ENCODE peak calls at places on chromosome 17, in six cellular contexts. U is A549, G is K562, B is HepG2, A is endothelial cell of umbilical vein, M is GM12878. K is an unnamed sample.

GRCh38 chr17:81142301-81143199 is 22.8 kb upstream of the PVALEF start:
- DNase-seq in U (peak), G (peak), B (peak), A (peak), M (peak), K (peak)

GRCh38 chr17:55281592-55282378 is 17.0 kb downstream of the HLF start:
- DNase-seq in U (no peak), G (no peak), B (no peak), A (no peak), M (no peak), K (no peak)

GRCh38 chr17:12089809-12090384 is 69.2 kb downstream of the MAP2K4 start:
- DNase-seq in U (peak), G (no peak), B (peak), A (peak), M (no peak), K (peak)

GRCh38 chr17:60747069-60747808 is 69.6 kb downstream of the BCAS3 start:
- DNase-seq in U (no peak), G (no peak), B (no peak), A (no peak), M (no peak), K (no peak)

GRCh38 chr17:528253-528652 is 175.6 kb upstream of the RPH3AL start:
- DNase-seq in U (no peak), G (no peak), B (no peak), A (no peak), M (no peak), K (no peak)

GRCh38 chr17:21288581-21289017 is 4.1 kb downstream of the MAP2K3 start:
- DNase-seq in U (no peak), G (no peak), B (no peak), A (no peak), M (peak), K (peak)

GRCh38 chr17:52209507-52209906 is 51.0 kb upstream of the CA10 start:
- DNase-seq in U (no peak), G (no peak), B (no peak), A (no peak), M (no peak), K (no peak)

GRCh38 chr17:75820411-75821080 is 23.7 kb downstream of the UNC13D start:
- DNase-seq in U (no peak), G (no peak), B (no peak), A (no peak), M (no peak), K (no peak)

GRCh38 chr17:14552311-14552710 is 251.4 kb downstream of the HS3ST3B1 start:
- DNase-seq in U (no peak), G (no peak), B (no peak), A (no peak), M (no peak), K (peak)

GRCh38 chr17:27848941-27849340 is 44.2 kb downstream of the LYRM9 start:
- DNase-seq in U (no peak), G (no peak), B (no peak), A (no peak), M (no peak), K (no peak)

GRCh38 chr17:40312893-40313659 is 4.1 kb downstream of the RARA start:
- DNase-seq in U (no peak), G (no peak), B (no peak), A (no peak), M (no peak), K (no peak)

GRCh38 chr17:40315678-40316570 is 6.9 kb downstream of the RARA start:
- DNase-seq in U (no peak), G (no peak), B (no peak), A (no peak), M (no peak), K (peak)

GRCh38 chr17:40315206-40315605 is 6.2 kb downstream of the RARA start:
- DNase-seq in U (no peak), G (no peak), B (no peak), A (no peak), M (no peak), K (no peak)

GRCh38 chr17:40313660-40314556 is 4.9 kb downstream of the RARA start:
- DNase-seq in U (no peak), G (no peak), B (no peak), A (no peak), M (no peak), K (no peak)

DNA sequence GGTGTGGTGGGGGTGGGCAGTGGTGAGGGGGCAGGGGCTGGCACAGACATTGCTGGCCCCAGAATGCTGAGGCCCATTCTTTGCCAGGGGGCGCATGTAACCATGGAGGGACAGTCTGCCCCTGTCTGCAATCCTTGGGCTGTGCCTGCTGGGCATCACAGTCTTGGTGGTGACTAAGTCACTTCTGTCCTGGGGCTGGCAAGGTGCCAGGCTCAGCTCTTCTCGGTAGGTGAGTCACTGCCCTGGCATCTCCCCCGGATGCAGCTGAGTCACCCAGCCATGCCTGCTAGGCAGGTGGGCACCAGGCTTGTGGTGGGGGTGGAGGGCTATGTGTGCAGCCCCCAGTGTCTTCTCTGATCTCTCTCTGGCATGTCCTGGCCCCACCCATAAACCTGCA is 5.6 kb downstream of the RARA start:
- DNase-seq in U (peak), G (no peak), B (peak), A (peak), M (no peak), K (peak)
- TF ChIP-seq MYC in U (no peak), G (no peak), B (no peak), A (peak), M (no peak), K (no peak)

GRCh38 chr17:82324566-82325285 is 7.3 kb upstream of the CD7 start:
- DNase-seq in U (no peak), G (no peak), B (no peak), A (no peak), M (no peak), K (no peak)
- TF ChIP-seq MYC in U (no peak), G (no peak), B (no peak), A (no peak), M (no peak), K (no peak)

GRCh38 chr17:16419074-16419928 is 3.9 kb downstream of the TRPV2 start:
- DNase-seq in U (peak), G (peak), B (peak), A (peak), M (peak), K (peak)
- TF ChIP-seq MYC in U (no peak), G (no peak), B (no peak), A (no peak), M (no peak), K (peak)

GRCh38 chr17:77247609-77248008 is 106.8 kb downstream of the SEC14L1 start:
- DNase-seq in U (no peak), G (no peak), B (no peak), A (no peak), M (no peak), K (no peak)
- TF ChIP-seq MYC in U (no peak), G (no peak), B (no peak), A (no peak), M (no peak), K (no peak)

DNA sequence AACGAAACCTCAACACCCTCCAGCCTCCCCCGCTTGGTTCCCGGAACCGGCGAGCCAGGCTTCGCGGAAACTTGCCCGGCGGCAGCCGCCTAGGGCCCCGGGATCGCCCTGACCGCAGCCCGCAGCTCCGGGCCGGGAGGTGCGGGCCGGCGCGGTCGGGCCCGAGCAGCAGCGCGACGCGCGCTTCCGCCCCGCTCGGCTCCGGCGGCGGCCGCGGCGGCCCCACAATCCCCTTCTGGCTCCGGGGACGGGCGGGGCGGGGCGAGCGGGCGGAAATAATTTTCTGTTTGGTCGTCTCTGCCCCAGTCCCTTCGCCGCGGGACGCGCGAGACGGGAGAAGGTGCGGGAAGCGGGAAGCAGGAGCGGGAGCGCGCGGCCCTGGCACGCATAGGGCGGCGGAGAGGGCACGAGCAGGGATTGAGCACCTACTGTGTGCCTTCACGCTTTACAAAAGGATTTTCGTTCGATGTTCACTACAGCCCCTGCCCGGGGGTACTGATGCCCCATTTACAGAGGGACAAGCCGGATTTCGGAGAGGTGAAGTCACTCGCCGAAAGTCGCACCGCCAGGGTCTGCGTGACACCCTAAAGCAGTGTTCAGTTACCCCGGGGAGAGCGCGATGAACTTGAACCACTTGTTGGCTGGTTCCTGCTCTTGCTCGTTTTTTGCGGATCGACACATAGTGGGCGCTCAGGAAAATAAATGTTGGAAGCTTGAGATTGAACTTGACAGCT is 2.7 kb upstream of the MLLT6 start:
- DNase-seq in U (peak), G (peak), B (peak), A (peak), M (no peak), K (peak)
- TF ChIP-seq MYC in U (no peak), G (peak), B (peak), A (no peak), M (peak), K (no peak)

GRCh38 chr17:63258785-63259184 is 187.3 kb downstream of the CYB561 start:
- DNase-seq in U (no peak), G (no peak), B (no peak), A (no peak), M (no peak), K (no peak)
- TF ChIP-seq MYC in U (no peak), G (no peak), B (no peak), A (no peak), M (no peak), K (no peak)

DNA sequence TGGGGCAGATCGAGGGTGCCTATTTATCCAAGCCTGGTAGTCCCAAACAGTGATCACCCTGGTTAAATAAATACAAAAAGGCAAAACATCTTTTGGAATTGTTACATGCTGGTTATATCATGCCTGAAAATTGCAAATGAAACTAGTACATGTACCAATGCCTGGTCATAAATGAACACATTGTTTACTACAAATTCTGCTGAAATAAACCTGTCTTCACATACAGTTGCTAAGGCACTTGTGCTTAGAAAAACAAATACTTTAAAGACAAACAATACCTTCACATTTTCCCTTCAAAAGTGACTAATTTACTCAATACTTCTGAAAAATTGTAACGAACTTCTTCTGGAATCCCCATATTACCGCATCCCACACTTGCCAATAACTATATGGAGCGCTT is 264.3 kb downstream of the NTN1 start:
- DNase-seq in U (no peak), G (no peak), B (no peak), A (no peak), M (no peak), K (no peak)
- TF ChIP-seq MYC in U (no peak), G (no peak), B (no peak), A (no peak), M (no peak), K (no peak)

GRCh38 chr17:29977836-29978235 is 36.4 kb downstream of the EFCAB5 start:
- DNase-seq in U (no peak), G (no peak), B (no peak), A (no peak), M (no peak), K (no peak)
- TF ChIP-seq MYC in U (no peak), G (no peak), B (no peak), A (no peak), M (no peak), K (no peak)

GRCh38 chr17:48155889-48156670 is 48.5 kb downstream of the SNX11 start:
- DNase-seq in U (no peak), G (no peak), B (no peak), A (no peak), M (no peak), K (no peak)
- TF ChIP-seq MYC in U (no peak), G (no peak), B (no peak), A (no peak), M (no peak), K (no peak)